ENCODE peak calls at places on chromosome 5, in four cellular contexts. N is GM23248, E is Peyer's patch, Z is heart right ventricle. P is an unnamed sample.
A peak's percentile ranks its signal among the peaks of the same experiment; 100 is the strongest.

GRCh38 chr5:119327018-119327417 is 28.8 kb upstream of the TNFAIP8 start:
- DNase-seq in N (peak; percentile 60), E (peak; percentile 71), Z (no peak), P (no peak)

GRCh38 chr5:50727845-50728244 is 61.4 kb downstream of the PARP8 start:
- DNase-seq in N (no peak), E (no peak), Z (no peak), P (no peak)

GRCh38 chr5:96934291-96934694 is 1.6 kb upstream of the LNPEP start:
- DNase-seq in N (peak; percentile 66), E (no peak), Z (no peak), P (no peak)

GRCh38 chr5:32029291-32029690 is 144.8 kb downstream of the GOLPH3 start:
- DNase-seq in N (peak; percentile 83), E (no peak), Z (no peak), P (no peak)

GRCh38 chr5:79243224-79243623 is 7.3 kb downstream of the JMY start:
- DNase-seq in N (no peak), E (no peak), Z (no peak), P (no peak)

GRCh38 chr5:174084691-174085154 is 39.2 kb downstream of the NSG2 start:
- DNase-seq in N (no peak), E (no peak), Z (no peak), P (no peak)

GRCh38 chr5:170273968-170274710 is 23.4 kb downstream of the LCP2 start:
- DNase-seq in N (peak; percentile 18), E (peak; percentile 86), Z (no peak), P (no peak)

GRCh38 chr5:96236831-96237230 is 196.2 kb downstream of the PCSK1 start:
- DNase-seq in N (no peak), E (no peak), Z (no peak), P (no peak)

GRCh38 chr5:127872494-127872893 is 169.3 kb downstream of the CCDC192 start:
- DNase-seq in N (no peak), E (no peak), Z (peak; percentile 8), P (no peak)

GRCh38 chr5:38515648-38516047 is 40.8 kb downstream of the LIFR start:
- DNase-seq in N (peak; percentile 43), E (no peak), Z (no peak), P (no peak)

GRCh38 chr5:132492386-132492785 is 1.8 kb upstream of the IRF1 start:
- DNase-seq in N (no peak), E (no peak), Z (no peak), P (peak; percentile 8)
- H3K4me3 ChIP-seq in N (no peak overlapping the region), E (no peak overlapping the region), Z (no peak overlapping the region), P (no peak overlapping the region)

DNA sequence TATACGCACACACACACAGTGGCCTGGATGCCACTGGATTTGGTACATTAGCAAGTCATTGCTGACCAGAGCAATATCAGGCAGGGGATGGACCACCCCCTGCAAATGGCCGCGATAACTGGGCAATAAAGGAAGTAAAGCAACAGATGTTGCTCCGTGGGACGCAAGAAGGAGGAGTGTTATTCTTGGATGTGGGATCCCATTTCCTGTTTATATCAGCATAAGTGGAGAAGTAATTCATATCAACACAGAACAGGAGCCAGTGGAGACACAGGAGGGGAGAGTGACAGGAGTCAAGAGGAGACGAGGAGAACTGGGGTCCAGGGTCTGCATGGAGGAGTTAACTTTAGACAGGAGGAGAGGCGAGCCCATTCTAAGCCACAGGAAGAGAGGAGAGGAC is 18.4 kb downstream of the RUFY1 start:
- DNase-seq in N (no peak), E (peak; percentile 27), Z (no peak), P (no peak)
- H3K36me3 ChIP-seq in N (peaks cover 44% of the 10 kb centered on the region), E (peaks cover 85% of the 10 kb centered on the region), Z (peaks cover 48% of the 10 kb centered on the region), P (no peaks in the 10 kb centered on the region)

GRCh38 chr5:77957516-77957915 is 181.4 kb upstream of the TBCA start:
- DNase-seq in N (no peak), E (no peak), Z (no peak), P (no peak)
- H3K4me3 ChIP-seq in N (no peak overlapping the region), E (no peak overlapping the region), Z (no peak overlapping the region), P (no peak overlapping the region)

GRCh38 chr5:150446583-150446982 is 3.0 kb downstream of the RPS14 start:
- DNase-seq in N (no peak), E (no peak), Z (no peak), P (no peak)

GRCh38 chr5:150446103-150446502 is 3.4 kb downstream of the RPS14 start:
- DNase-seq in N (no peak), E (no peak), Z (no peak), P (no peak)

GRCh38 chr5:150442699-150443080 is 6.8 kb downstream of the RPS14 start:
- DNase-seq in N (no peak), E (no peak), Z (no peak), P (no peak)

GRCh38 chr5:150443242-150444075 is 6.1 kb downstream of the RPS14 start:
- DNase-seq in N (no peak), E (no peak), Z (no peak), P (no peak)

DNA sequence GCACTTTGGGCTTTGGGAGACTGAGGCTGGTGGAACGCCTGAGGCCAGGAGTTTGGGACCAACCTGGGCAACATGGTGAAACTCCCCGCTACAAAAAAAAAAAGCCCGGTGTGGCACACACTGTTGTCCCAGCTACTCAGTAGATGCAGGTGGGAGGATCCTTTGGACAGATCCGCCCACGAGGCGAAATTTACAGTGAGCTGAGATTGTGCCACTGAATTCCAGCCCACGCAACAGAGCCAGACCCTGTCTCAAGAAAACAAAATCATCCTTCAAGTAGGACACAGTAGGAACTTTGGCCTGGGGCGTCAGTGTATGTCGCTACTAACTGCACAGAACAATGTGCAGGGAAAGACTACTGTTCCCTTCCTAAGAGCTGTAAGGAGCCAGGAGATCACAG is 4.8 kb downstream of the RPS14 start:
- DNase-seq in N (no peak), E (no peak), Z (no peak), P (no peak)
- H3K36me3 ChIP-seq in N (peaks cover 50% of the 10 kb centered on the region), E (peaks cover 48% of the 10 kb centered on the region), Z (peaks cover 49% of the 10 kb centered on the region), P (no peaks in the 10 kb centered on the region)

GRCh38 chr5:74864823-74865222 is 1.4 kb downstream of the FAM169A start:
- DNase-seq in N (no peak), E (no peak), Z (no peak), P (no peak)

GRCh38 chr5:74865293-74865798 is 841 bp downstream of the FAM169A start:
- DNase-seq in N (no peak), E (no peak), Z (no peak), P (no peak)

GRCh38 chr5:74865799-74866652 is at the start of gene FAM169A:
- DNase-seq in N (peak; percentile 68), E (peak; percentile 51), Z (peak; percentile 5), P (peak; percentile 19)

GRCh38 chr5:74863726-74864125 is 2.5 kb downstream of the FAM169A start:
- DNase-seq in N (no peak), E (no peak), Z (no peak), P (no peak)

GRCh38 chr5:74862221-74862620 is 4.0 kb downstream of the FAM169A start:
- DNase-seq in N (no peak), E (no peak), Z (no peak), P (no peak)
- H3K4me3 ChIP-seq in N (no peak overlapping the region), E (no peak overlapping the region), Z (no peak overlapping the region), P (no peak overlapping the region)